ENCODE peak calls at places on chromosomes 2 and 18, in ten cellular contexts. Y is naive thymus-derived CD8-positive, alpha-beta T cell; G is amniotic stem cell; C is NCI-H526; O is omental fat pad; U is islet precursor cell; F is activated gamma-delta T cell; I is Caki2; W is NCI-H1436; B is HuH-7.5. Q is an unnamed sample.

GRCh38 chr18:55585586-55586521 is 2.1 kb downstream of the TCF4 start:
- DNase-seq in Y (no peak), G (no peak), C (peak; percentile 28), O (no peak), U (peak; percentile 63), F (no peak), I (no peak), W (no peak), B (no peak), Q (no peak)

GRCh38 chr2:46950314-46950713 is 34.7 kb upstream of the MCFD2 start:
- DNase-seq in Y (no peak), G (no peak), C (no peak), O (no peak), U (peak; percentile 65), F (no peak), I (no peak), W (no peak), B (no peak), Q (no peak)

GRCh38 chr2:57943271-57943670 is 103.3 kb upstream of the VRK2 start:
- DNase-seq in Y (no peak), G (no peak), C (no peak), O (no peak), U (no peak), F (no peak), I (no peak), W (no peak), B (no peak), Q (no peak)

GRCh38 chr18:70359071-70359470 is 70.2 kb downstream of the SOCS6 start:
- DNase-seq in Y (no peak), G (no peak), C (no peak), O (no peak), U (no peak), F (no peak), I (no peak), W (no peak), B (no peak), Q (no peak)

GRCh38 chr2:3242747-3243369 is 134.8 kb downstream of the EIPR1 start:
- DNase-seq in Y (peak; percentile 43), G (no peak), C (no peak), O (no peak), U (no peak), F (no peak), I (no peak), W (no peak), B (no peak), Q (no peak)

GRCh38 chr18:58276640-58277456 is 232.8 kb downstream of the NEDD4L start:
- DNase-seq in Y (no peak), G (no peak), C (no peak), O (no peak), U (no peak), F (no peak), I (no peak), W (no peak), B (no peak), Q (no peak)

GRCh38 chr2:230068658-230069080 is at the start of gene SLC16A14:
- DNase-seq in Y (no peak), G (peak; percentile 13), C (peak; percentile 35), O (no peak), U (peak; percentile 62), F (no peak), I (peak; percentile 50), W (peak; percentile 22), B (peak; percentile 20), Q (no peak)

GRCh38 chr2:98460573-98461560 is 16.2 kb downstream of the INPP4A start:
- DNase-seq in Y (peak; percentile 68), G (no peak), C (no peak), O (no peak), U (peak; percentile 37), F (no peak), I (no peak), W (no peak), B (no peak), Q (no peak)

GRCh38 chr2:53913721-53914120 is 54.0 kb upstream of the GPR75 start:
- DNase-seq in Y (no peak), G (no peak), C (no peak), O (no peak), U (no peak), F (no peak), I (peak; percentile 14), W (no peak), B (no peak), Q (no peak)

Q was measured in SW 1271.